ENCODE peak calls at places on chromosomes 13 and 19, in six cellular contexts. C is DND-41; V is Calu3; Q is mucosa of descending colon; H is iPS DF 19.7; G is activated T-helper 1 cell treated with anti-CD3 and anti-CD28 coated beads, Interleukin-12 subunit alpha, Interleukin-12 subunit beta, Interleukin-2, Interleukin-4 antibody, amounts not matched to agents 30 ng/mL and 10 ng/mL and 1 ng/mL, durations not matched to agents 14 hours and 24 hours and 36 hours. J is an unnamed sample.
A peak's percentile ranks its signal among the peaks of the same experiment; 100 is the strongest.

GRCh38 chr19:6038634-6039405 is 60.9 kb upstream of the RANBP3 start:
- DNase-seq in C (no peak), V (no peak), Q (no peak), H (no peak), G (no peak), J (no peak)

GRCh38 chr13:46961719-46962118 is 64.9 kb upstream of the HTR2A start:
- DNase-seq in C (no peak), V (no peak), Q (no peak), H (no peak), G (no peak), J (no peak)

GRCh38 chr13:41608779-41609178 is 151.4 kb downstream of the RGCC start:
- DNase-seq in C (no peak), V (no peak), Q (no peak), H (no peak), G (no peak), J (no peak)

GRCh38 chr19:41795031-41795461 is 1.3 kb upstream of the CEACAM3 start:
- DNase-seq in C (peak; percentile 66), V (peak; percentile 76), Q (no peak), H (peak; percentile 33), G (peak; percentile 51), J (no peak)

GRCh38 chr19:55485439-55486011 is 537 bp downstream of the NAT14 start:
- DNase-seq in C (no peak), V (no peak), Q (peak; percentile 28), H (no peak), G (no peak), J (no peak)

GRCh38 chr13:44219808-44220544 is 153.6 kb upstream of the SERP2 start:
- DNase-seq in C (no peak), V (no peak), Q (no peak), H (no peak), G (no peak), J (no peak)

GRCh38 chr13:25232937-25233515 is 54.3 kb downstream of the MTMR6 start:
- DNase-seq in C (no peak), V (no peak), Q (no peak), H (no peak), G (no peak), J (no peak)

GRCh38 chr19:29328586-29328985 is 115.6 kb upstream of the UQCRFS1 start:
- DNase-seq in C (no peak), V (no peak), Q (no peak), H (no peak), G (no peak), J (no peak)

GRCh38 chr13:93987458-93987857 is 492.0 kb downstream of the DCT start:
- DNase-seq in C (no peak), V (no peak), Q (no peak), H (no peak), G (no peak), J (no peak)

GRCh38 chr13:53198699-53199098 is 170.1 kb downstream of the OLFM4 start:
- DNase-seq in C (no peak), V (no peak), Q (no peak), H (no peak), G (no peak), J (no peak)

GRCh38 chr13:44063467-44063866 is 183.8 kb downstream of the LACC1 start:
- DNase-seq in C (no peak), V (no peak), Q (no peak), H (no peak), G (no peak), J (no peak)

GRCh38 chr13:39684531-39685137 is 29.2 kb downstream of the COG6 start:
- DNase-seq in C (no peak), V (no peak), Q (no peak), H (no peak), G (no peak), J (no peak)

GRCh38 chr13:99350191-99350590 is 43.0 kb upstream of the GPR183 start:
- DNase-seq in C (no peak), V (no peak), Q (no peak), H (no peak), G (no peak), J (no peak)

GRCh38 chr13:100751826-100752225 is 77.2 kb upstream of the TMTC4 start:
- DNase-seq in C (no peak), V (no peak), Q (no peak), H (no peak), G (no peak), J (no peak)

GRCh38 chr13:98749501-98749900 is 3.0 kb downstream of the SLC15A1 start:
- DNase-seq in C (no peak), V (no peak), Q (no peak), H (no peak), G (no peak), J (no peak)

GRCh38 chr13:39811051-39811450 is 155.6 kb downstream of the COG6 start:
- DNase-seq in C (no peak), V (no peak), Q (no peak), H (no peak), G (no peak), J (peak; percentile 63)

GRCh38 chr13:109740121-109740520 is 46.3 kb downstream of the IRS2 start:
- DNase-seq in C (no peak), V (no peak), Q (no peak), H (no peak), G (no peak), J (no peak)

GRCh38 chr19:39407644-39408391 is 1.2 kb downstream of the ZFP36 start:
- DNase-seq in C (peak; percentile 73), V (peak; percentile 87), Q (peak; percentile 85), H (no peak), G (peak; percentile 71), J (peak; percentile 83)

GRCh38 chr19:36377541-36378178 is 1.3 kb downstream of the ZFP14 start:
- DNase-seq in C (no peak), V (no peak), Q (no peak), H (no peak), G (no peak), J (no peak)

J was measured in lower lobe of right lung.